ENCODE peak calls at places on chromosomes 2 and 18, in four cellular contexts. One of them, this sample, is unnamed. For H3K4me1, the result is how much of the 10 kb centered on the place peaks cover.

GRCh38 chr2:37768491-37768925 is 97.1 kb upstream of the CDC42EP3 start:
- DNase-seq in CD8-positive, alpha-beta memory T cell: no peak
- DNase-seq in mucosa of descending colon: no peak
- DNase-seq in cardiac muscle cell: peak
- DNase-seq in this sample: peak

GRCh38 chr18:79204889-79205807 is 136.0 kb downstream of the ATP9B start:
- DNase-seq in cardiac muscle cell: no peak
- DNase-seq in mucosa of descending colon: no peak
- DNase-seq in CD8-positive, alpha-beta memory T cell: no peak
- DNase-seq in this sample: no peak

GRCh38 chr18:45639424-45639823 is 24.1 kb downstream of the SLC14A2 start:
- DNase-seq in cardiac muscle cell: no peak
- DNase-seq in CD8-positive, alpha-beta memory T cell: no peak
- DNase-seq in mucosa of descending colon: no peak
- DNase-seq in this sample: no peak

GRCh38 chr2:146741260-146741659 is 1103.6 kb upstream of the ACVR2A start:
- DNase-seq in CD8-positive, alpha-beta memory T cell: no peak
- DNase-seq in mucosa of descending colon: no peak
- DNase-seq in cardiac muscle cell: no peak
- DNase-seq in this sample: no peak

GRCh38 chr2:176507736-176508135 is 238.5 kb downstream of the MTX2 start:
- DNase-seq in cardiac muscle cell: peak
- DNase-seq in mucosa of descending colon: no peak
- DNase-seq in CD8-positive, alpha-beta memory T cell: no peak
- DNase-seq in this sample: no peak

GRCh38 chr2:1769703-1770422 is 25.5 kb upstream of the PXDN start:
- DNase-seq in CD8-positive, alpha-beta memory T cell: peak
- DNase-seq in mucosa of descending colon: peak
- DNase-seq in cardiac muscle cell: peak
- DNase-seq in this sample: peak

GRCh38 chr2:16028644-16029043 is 88.3 kb downstream of the MYCN start:
- DNase-seq in cardiac muscle cell: no peak
- DNase-seq in mucosa of descending colon: no peak
- DNase-seq in CD8-positive, alpha-beta memory T cell: no peak
- DNase-seq in this sample: no peak

GRCh38 chr2:176001903-176002683 is at the start of gene LNPK:
- DNase-seq in cardiac muscle cell: peak
- DNase-seq in mucosa of descending colon: peak
- DNase-seq in CD8-positive, alpha-beta memory T cell: peak
- DNase-seq in this sample: peak

GRCh38 chr18:48052845-48053244 is 122.4 kb upstream of the SMAD2 start:
- DNase-seq in mucosa of descending colon: no peak
- DNase-seq in CD8-positive, alpha-beta memory T cell: no peak
- DNase-seq in cardiac muscle cell: no peak
- DNase-seq in this sample: no peak

GRCh38 chr2:26846881-26847662 is 860 bp upstream of the DPYSL5 start:
- DNase-seq in mucosa of descending colon: no peak
- DNase-seq in cardiac muscle cell: no peak
- DNase-seq in CD8-positive, alpha-beta memory T cell: no peak
- DNase-seq in this sample: peak

GRCh38 chr2:107418713-107419112 is 408.0 kb upstream of the RGPD4 start:
- DNase-seq in cardiac muscle cell: no peak
- DNase-seq in CD8-positive, alpha-beta memory T cell: no peak
- DNase-seq in mucosa of descending colon: no peak
- DNase-seq in this sample: no peak

GRCh38 chr2:28604284-28604843 is 108.5 kb downstream of the PLB1 start:
- DNase-seq in cardiac muscle cell: no peak
- DNase-seq in mucosa of descending colon: no peak
- DNase-seq in CD8-positive, alpha-beta memory T cell: no peak
- DNase-seq in this sample: no peak

GRCh38 chr2:20431772-20432171 is 15.1 kb upstream of the RHOB start:
- DNase-seq in cardiac muscle cell: no peak
- DNase-seq in mucosa of descending colon: no peak
- DNase-seq in CD8-positive, alpha-beta memory T cell: no peak
- DNase-seq in this sample: no peak

GRCh38 chr2:6644261-6644660 is 221.4 kb downstream of the CMPK2 start:
- DNase-seq in CD8-positive, alpha-beta memory T cell: no peak
- DNase-seq in cardiac muscle cell: no peak
- DNase-seq in mucosa of descending colon: no peak
- DNase-seq in this sample: no peak

GRCh38 chr2:20614201-20615045 is 36.5 kb downstream of the HS1BP3 start:
- DNase-seq in CD8-positive, alpha-beta memory T cell: peak
- DNase-seq in cardiac muscle cell: no peak
- DNase-seq in mucosa of descending colon: peak
- DNase-seq in this sample: peak

GRCh38 chr2:128444044-128444771 is 125.5 kb upstream of the HS6ST1 start:
- DNase-seq in CD8-positive, alpha-beta memory T cell: no peak
- DNase-seq in mucosa of descending colon: no peak
- DNase-seq in cardiac muscle cell: no peak
- DNase-seq in this sample: no peak

GRCh38 chr2:241103176-241103595 is 1.1 kb upstream of the MTERF4 start:
- DNase-seq in CD8-positive, alpha-beta memory T cell: no peak
- DNase-seq in cardiac muscle cell: no peak
- DNase-seq in mucosa of descending colon: no peak
- DNase-seq in this sample: no peak

GRCh38 chr18:66346833-66347595 is 256.9 kb downstream of the CDH19 start:
- DNase-seq in mucosa of descending colon: no peak
- DNase-seq in CD8-positive, alpha-beta memory T cell: no peak
- DNase-seq in cardiac muscle cell: no peak
- DNase-seq in this sample: no peak

GRCh38 chr18:55041366-55041765 is 82.1 kb upstream of the CCDC68 start:
- DNase-seq in cardiac muscle cell: no peak
- DNase-seq in mucosa of descending colon: no peak
- DNase-seq in CD8-positive, alpha-beta memory T cell: no peak
- DNase-seq in this sample: no peak

GRCh38 chr2:16114836-16115235 is 174.5 kb downstream of the MYCN start:
- DNase-seq in cardiac muscle cell: no peak
- DNase-seq in CD8-positive, alpha-beta memory T cell: no peak
- DNase-seq in mucosa of descending colon: peak
- DNase-seq in this sample: no peak

GRCh38 chr2:237546040-237546875 is 20.1 kb upstream of the PRLH start:
- DNase-seq in mucosa of descending colon: no peak
- DNase-seq in CD8-positive, alpha-beta memory T cell: no peak
- DNase-seq in cardiac muscle cell: no peak
- DNase-seq in this sample: no peak

GRCh38 chr2:241309684-241310117 is 5.8 kb downstream of the HDLBP start:
- DNase-seq in cardiac muscle cell: peak
- DNase-seq in CD8-positive, alpha-beta memory T cell: peak
- DNase-seq in mucosa of descending colon: no peak
- DNase-seq in this sample: no peak

DNA sequence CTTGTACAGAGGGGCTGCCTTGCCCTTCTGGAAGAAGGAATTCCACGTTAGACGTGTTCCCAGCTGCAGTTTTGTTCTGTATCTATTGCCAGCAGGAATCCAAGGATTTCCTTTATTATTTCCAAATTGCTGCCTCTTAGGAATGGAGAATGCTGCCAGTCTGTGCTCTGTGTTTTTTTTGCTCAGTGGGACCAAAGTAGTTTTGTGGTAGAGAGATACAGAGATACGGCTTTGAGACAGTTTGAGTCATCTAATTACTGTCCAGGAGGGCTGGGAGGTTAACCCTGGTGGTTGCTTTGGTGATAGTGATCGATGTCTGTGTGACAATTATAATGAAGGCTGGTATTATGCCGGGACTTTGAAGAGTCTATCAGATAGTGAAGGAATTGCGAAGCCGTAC is 26.3 kb downstream of the ASAP2 start:
- DNase-seq in mucosa of descending colon: no peak
- DNase-seq in cardiac muscle cell: no peak
- DNase-seq in CD8-positive, alpha-beta memory T cell: no peak
- DNase-seq in this sample: no peak
- H3K4me1 ChIP-seq in mucosa of descending colon: under half
- H3K4me1 ChIP-seq in cardiac muscle cell: under half
- H3K4me1 ChIP-seq in CD8-positive, alpha-beta memory T cell: under half
- H3K4me1 ChIP-seq in this sample: under half

DNA sequence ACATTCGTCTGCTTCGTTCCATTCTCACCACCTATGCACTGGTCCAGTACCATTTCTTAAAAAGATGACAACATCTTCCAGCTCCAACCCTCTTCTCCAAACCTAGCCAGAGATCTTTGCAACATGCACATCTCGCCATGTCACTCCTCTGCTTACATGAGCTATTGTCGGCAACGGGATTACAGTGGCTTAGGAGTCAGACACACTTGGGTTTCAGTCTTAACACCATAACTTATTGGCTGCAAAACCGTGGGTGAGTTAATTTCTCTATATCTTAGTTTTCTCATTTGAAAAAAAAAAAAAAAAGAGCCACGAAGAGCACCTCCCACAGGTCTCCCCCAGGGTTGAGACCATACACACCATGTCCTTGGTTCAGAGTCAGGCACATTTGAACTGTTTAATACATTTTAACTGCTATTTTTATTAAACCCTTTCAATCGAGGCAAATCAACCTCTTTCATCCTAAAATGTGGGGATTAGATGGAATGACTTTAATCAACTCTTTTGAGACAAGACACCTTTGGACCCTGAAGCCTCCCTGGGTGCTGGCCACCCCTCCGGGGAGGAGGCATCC is 889 bp downstream of the ANKRD29 start:
- DNase-seq in mucosa of descending colon: no peak
- DNase-seq in cardiac muscle cell: no peak
- DNase-seq in CD8-positive, alpha-beta memory T cell: no peak
- DNase-seq in this sample: peak
- H3K4me3 ChIP-seq in mucosa of descending colon: no peak
- H3K4me3 ChIP-seq in cardiac muscle cell: peak
- H3K4me3 ChIP-seq in CD8-positive, alpha-beta memory T cell: peak
- H3K4me3 ChIP-seq in this sample: peak

GRCh38 chr18:2967820-2968219 is 45.1 kb downstream of the LPIN2 start:
- DNase-seq in cardiac muscle cell: no peak
- DNase-seq in mucosa of descending colon: no peak
- DNase-seq in CD8-positive, alpha-beta memory T cell: no peak
- DNase-seq in this sample: peak
- H3K4me1 ChIP-seq in cardiac muscle cell: under half
- H3K4me1 ChIP-seq in mucosa of descending colon: under half
- H3K4me1 ChIP-seq in CD8-positive, alpha-beta memory T cell: half or more
- H3K4me1 ChIP-seq in this sample: under half

GRCh38 chr2:101574622-101575021 is 99.7 kb upstream of the RFX8 start:
- DNase-seq in cardiac muscle cell: no peak
- DNase-seq in CD8-positive, alpha-beta memory T cell: no peak
- DNase-seq in mucosa of descending colon: no peak
- DNase-seq in this sample: no peak

GRCh38 chr2:101566632-101567228 is 91.8 kb upstream of the RFX8 start:
- DNase-seq in CD8-positive, alpha-beta memory T cell: no peak
- DNase-seq in cardiac muscle cell: no peak
- DNase-seq in mucosa of descending colon: no peak
- DNase-seq in this sample: no peak

GRCh38 chr2:101568969-101569368 is 94.1 kb upstream of the RFX8 start:
- DNase-seq in cardiac muscle cell: no peak
- DNase-seq in CD8-positive, alpha-beta memory T cell: no peak
- DNase-seq in mucosa of descending colon: no peak
- DNase-seq in this sample: no peak

GRCh38 chr2:101571951-101572350 is 97.0 kb upstream of the RFX8 start:
- DNase-seq in mucosa of descending colon: no peak
- DNase-seq in cardiac muscle cell: no peak
- DNase-seq in CD8-positive, alpha-beta memory T cell: no peak
- DNase-seq in this sample: no peak

DNA sequence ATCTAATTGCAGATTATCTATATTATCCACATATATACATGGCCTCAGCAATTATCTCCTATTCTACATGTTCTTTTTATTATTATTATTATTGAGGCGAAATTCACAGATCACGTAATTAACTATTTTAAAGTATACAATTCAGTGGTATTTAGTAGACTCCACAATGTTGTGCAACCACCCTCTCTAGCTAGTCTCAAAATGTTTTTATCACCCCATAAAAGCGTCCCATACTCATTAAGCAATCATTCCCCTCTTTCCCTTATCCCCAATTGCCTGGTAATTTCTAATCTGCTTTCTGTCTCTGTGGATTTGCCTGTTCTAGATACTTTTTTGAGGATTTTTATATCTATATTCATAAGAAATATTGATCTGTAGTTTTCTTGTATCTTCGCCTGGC is 95.2 kb upstream of the RFX8 start:
- DNase-seq in CD8-positive, alpha-beta memory T cell: no peak
- DNase-seq in cardiac muscle cell: no peak
- DNase-seq in mucosa of descending colon: no peak
- DNase-seq in this sample: no peak
- H3K4me3 ChIP-seq in CD8-positive, alpha-beta memory T cell: peak
- H3K4me3 ChIP-seq in cardiac muscle cell: no peak
- H3K4me3 ChIP-seq in mucosa of descending colon: no peak
- H3K4me3 ChIP-seq in this sample: no peak

GRCh38 chr2:187552381-187552780 is 1.9 kb downstream of the TFPI start:
- DNase-seq in mucosa of descending colon: no peak
- DNase-seq in cardiac muscle cell: no peak
- DNase-seq in CD8-positive, alpha-beta memory T cell: no peak
- DNase-seq in this sample: no peak

GRCh38 chr2:187549193-187549592 is 5.0 kb downstream of the TFPI start:
- DNase-seq in cardiac muscle cell: no peak
- DNase-seq in mucosa of descending colon: no peak
- DNase-seq in CD8-positive, alpha-beta memory T cell: no peak
- DNase-seq in this sample: no peak

GRCh38 chr2:187548658-187549057 is 5.6 kb downstream of the TFPI start:
- DNase-seq in CD8-positive, alpha-beta memory T cell: no peak
- DNase-seq in mucosa of descending colon: no peak
- DNase-seq in cardiac muscle cell: no peak
- DNase-seq in this sample: no peak

GRCh38 chr2:187550797-187551306 is 3.4 kb downstream of the TFPI start:
- DNase-seq in CD8-positive, alpha-beta memory T cell: no peak
- DNase-seq in mucosa of descending colon: no peak
- DNase-seq in cardiac muscle cell: no peak
- DNase-seq in this sample: no peak

GRCh38 chr2:187549951-187550555 is 4.2 kb downstream of the TFPI start:
- DNase-seq in CD8-positive, alpha-beta memory T cell: no peak
- DNase-seq in cardiac muscle cell: no peak
- DNase-seq in mucosa of descending colon: no peak
- DNase-seq in this sample: no peak
- H3K4me1 ChIP-seq in CD8-positive, alpha-beta memory T cell: under half
- H3K4me1 ChIP-seq in cardiac muscle cell: under half
- H3K4me1 ChIP-seq in mucosa of descending colon: under half
- H3K4me1 ChIP-seq in this sample: under half

GRCh38 chr2:98484121-98484557 is 39.5 kb downstream of the INPP4A start:
- DNase-seq in CD8-positive, alpha-beta memory T cell: no peak
- DNase-seq in cardiac muscle cell: no peak
- DNase-seq in mucosa of descending colon: peak
- DNase-seq in this sample: no peak
- H3K4me3 ChIP-seq in CD8-positive, alpha-beta memory T cell: no peak
- H3K4me3 ChIP-seq in cardiac muscle cell: no peak
- H3K4me3 ChIP-seq in mucosa of descending colon: no peak
- H3K4me3 ChIP-seq in this sample: no peak

GRCh38 chr18:58211510-58211909 is 167.5 kb downstream of the NEDD4L start:
- DNase-seq in CD8-positive, alpha-beta memory T cell: no peak
- DNase-seq in cardiac muscle cell: no peak
- DNase-seq in mucosa of descending colon: no peak
- DNase-seq in this sample: no peak
- H3K4me1 ChIP-seq in CD8-positive, alpha-beta memory T cell: under half
- H3K4me1 ChIP-seq in cardiac muscle cell: under half
- H3K4me1 ChIP-seq in mucosa of descending colon: under half
- H3K4me1 ChIP-seq in this sample: under half

This sample was measured in GM23338.